ENCODE peak calls at places on chromosomes 6 and 20, in eight cellular contexts. Y, D, O, K, M, L, Z and H are unnamed samples.

GRCh38 chr20:63235399-63235983 is at the start of gene BIRC7:
- DNase-seq in O (peak; percentile 23), D (no peak), Z (no peak), Y (no peak), K (no peak), M (no peak), L (no peak), H (no peak)

GRCh38 chr20:58621906-58622548 is 29.1 kb upstream of the STX16 start:
- DNase-seq in O (no peak), Y (no peak), L (no peak), M (no peak), Z (peak; percentile 24), D (no peak), K (no peak), H (no peak)

GRCh38 chr6:27096834-27097511 is 150.5 kb upstream of the PRSS16 start:
- DNase-seq in K (peak; percentile 74), Y (no peak), Z (peak; percentile 57), M (peak; percentile 57), O (peak; percentile 84), D (no peak), L (peak; percentile 74), H (no peak)

GRCh38 chr6:123415844-123416468 is 220.8 kb downstream of the TRDN start:
- DNase-seq in D (peak; percentile 60), L (peak; percentile 45), M (peak; percentile 29), K (peak; percentile 48), Z (peak; percentile 54), O (no peak), Y (peak; percentile 48), H (peak; percentile 47)

GRCh38 chr20:22584922-22585785 is 782 bp upstream of the FOXA2 start:
- DNase-seq in L (no peak), K (no peak), Z (no peak), O (no peak), Y (no peak), M (no peak), D (no peak), H (no peak)

GRCh38 chr6:66307490-66307889 is 600.5 kb upstream of the EYS start:
- DNase-seq in K (peak; percentile 2), L (no peak), D (no peak), Z (no peak), M (no peak), O (no peak), Y (no peak), H (no peak)

GRCh38 chr20:19945732-19946670 is 71.2 kb upstream of the NAA20 start:
- DNase-seq in D (no peak), L (no peak), Z (peak; percentile 46), Y (no peak), O (no peak), M (no peak), K (no peak), H (no peak)

GRCh38 chr6:109484161-109484560 is 1.1 kb upstream of the ZBTB24 start:
- DNase-seq in M (no peak), L (no peak), O (no peak), K (no peak), Z (no peak), Y (no peak), D (no peak), H (no peak)

GRCh38 chr20:15555913-15556312 is 1017.3 kb downstream of the KIF16B start:
- DNase-seq in D (no peak), Y (peak; percentile 8), M (no peak), L (peak; percentile 55), O (no peak), Z (no peak), K (peak; percentile 5), H (no peak)

GRCh38 chr6:7580537-7580926 is 9.5 kb upstream of the SNRNP48 start:
- DNase-seq in M (no peak), D (no peak), L (no peak), K (no peak), Z (no peak), O (no peak), Y (no peak), H (no peak)

GRCh38 chr6:105760746-105761145 is 325.4 kb upstream of the PRDM1 start:
- DNase-seq in O (no peak), L (no peak), Y (no peak), M (no peak), K (no peak), Z (no peak), D (no peak), H (no peak)

GRCh38 chr6:139392834-139393233 is 18.4 kb upstream of the CITED2 start:
- DNase-seq in D (no peak), Y (no peak), K (no peak), Z (no peak), O (no peak), M (no peak), L (peak; percentile 80), H (no peak)

GRCh38 chr6:55674672-55675071 is 95.7 kb upstream of the HMGCLL1 start:
- DNase-seq in Z (no peak), Y (no peak), K (no peak), L (no peak), D (no peak), M (no peak), O (no peak), H (no peak)

GRCh38 chr6:41527721-41528408 is 18.3 kb upstream of the FOXP4 start:
- DNase-seq in Z (peak; percentile 6), Y (peak; percentile 84), O (no peak), D (no peak), M (no peak), K (no peak), L (peak; percentile 47), H (no peak)

GRCh38 chr6:78701407-78701806 is 165.9 kb upstream of the IRAK1BP1 start:
- DNase-seq in K (peak; percentile 81), M (no peak), Y (no peak), O (no peak), Z (peak; percentile 46), L (peak; percentile 56), D (no peak), H (no peak)

GRCh38 chr6:36947570-36948351 is 6.8 kb upstream of the PI16 start:
- DNase-seq in L (no peak), Y (no peak), O (peak; percentile 64), K (no peak), Z (no peak), M (no peak), D (peak; percentile 82), H (no peak)

GRCh38 chr20:972256-972655 is 29.9 kb downstream of the RSPO4 start:
- DNase-seq in Z (no peak), D (no peak), Y (no peak), K (no peak), M (no peak), L (no peak), O (no peak), H (no peak)

GRCh38 chr20:47280228-47280627 is 76.3 kb downstream of the ZMYND8 start:
- DNase-seq in K (no peak), Z (no peak), Y (no peak), O (no peak), D (no peak), L (no peak), M (no peak), H (no peak)

GRCh38 chr20:34621383-34622367 is 55.2 kb downstream of the PIGU start:
- DNase-seq in O (no peak), M (no peak), D (no peak), Y (no peak), L (peak; percentile 55), Z (peak; percentile 3), K (no peak), H (no peak)

GRCh38 chr20:6178537-6178936 is 55.7 kb upstream of the FERMT1 start:
- DNase-seq in O (peak; percentile 9), Y (no peak), M (peak; percentile 5), K (peak; percentile 31), D (no peak), Z (peak; percentile 34), L (peak; percentile 23), H (peak; percentile 25)

GRCh38 chr6:43297644-43298564 is at the start of gene SLC22A7:
- DNase-seq in L (no peak), Y (no peak), O (no peak), M (no peak), D (peak; percentile 10), Z (no peak), K (no peak), H (no peak)

GRCh38 chr6:164753517-164753916 is 555.9 kb downstream of the C6orf118 start:
- DNase-seq in K (peak; percentile 67), D (no peak), O (peak; percentile 11), Z (no peak), L (no peak), M (no peak), Y (no peak), H (no peak)

GRCh38 chr20:43937586-43937985 is 22.9 kb downstream of the TOX2 start:
- DNase-seq in M (no peak), L (peak; percentile 62), D (no peak), Y (no peak), K (no peak), Z (no peak), O (no peak), H (no peak)

GRCh38 chr6:167238694-167239467 is 52.2 kb upstream of the UNC93A start:
- DNase-seq in D (no peak), Y (no peak), M (no peak), L (no peak), O (no peak), K (no peak), Z (no peak), H (no peak)

GRCh38 chr6:88380618-88381288 is 214.6 kb upstream of the CNR1 start:
- DNase-seq in L (peak; percentile 15), Z (peak; percentile 75), M (no peak), O (no peak), D (peak; percentile 49), Y (peak; percentile 21), K (peak; percentile 11), H (no peak)

GRCh38 chr6:90479603-90479926 is 107.3 kb downstream of the MAP3K7 start:
- DNase-seq in D (no peak), L (no peak), O (no peak), K (no peak), M (no peak), Y (no peak), Z (no peak), H (no peak)

GRCh38 chr20:23305098-23305497 is 45.5 kb upstream of the NXT1 start:
- DNase-seq in K (peak; percentile 26), D (no peak), L (peak; percentile 20), Y (no peak), O (no peak), Z (no peak), M (peak; percentile 34), H (no peak)

GRCh38 chr6:68559716-68560115 is 75.4 kb upstream of the ADGRB3 start:
- DNase-seq in L (no peak), Y (peak; percentile 65), O (peak; percentile 93), K (no peak), M (peak; percentile 2), D (no peak), Z (no peak), H (no peak)

GRCh38 chr6:11264100-11264499 is 31.6 kb upstream of the NEDD9 start:
- DNase-seq in O (no peak), L (no peak), M (no peak), Y (no peak), Z (no peak), D (no peak), K (no peak), H (no peak)

GRCh38 chr6:47168176-47168575 is 126.0 kb upstream of the ADGRF1 start:
- DNase-seq in O (peak; percentile 82), M (peak; percentile 97), K (peak; percentile 91), D (peak; percentile 42), Z (peak; percentile 2), L (peak; percentile 98), Y (no peak), H (no peak)

GRCh38 chr6:13421425-13422057 is 65.9 kb downstream of the GFOD1 start:
- DNase-seq in O (peak; percentile 61), L (no peak), D (no peak), M (no peak), Z (no peak), K (no peak), Y (peak; percentile 83), H (no peak)

GRCh38 chr6:126180585-126180984 is 159.3 kb upstream of the CENPW start:
- DNase-seq in D (no peak), Z (peak; percentile 56), M (peak; percentile 26), O (no peak), Y (no peak), L (peak; percentile 45), K (peak; percentile 89), H (no peak)

GRCh38 chr6:91097316-91097878 is 510.5 kb upstream of the MAP3K7 start:
- DNase-seq in K (no peak), Z (no peak), L (no peak), M (peak; percentile 4), O (no peak), Y (no peak), D (peak; percentile 65), H (no peak)

GRCh38 chr20:37414133-37414532 is 68.2 kb downstream of the SRC start:
- DNase-seq in Z (no peak), D (no peak), M (no peak), Y (no peak), K (no peak), O (no peak), L (no peak), H (no peak)